ENCODE peak calls at places on chromosomes 7 and 10, in nine cellular contexts. One of them, this sample, is unnamed.

GRCh38 chr7:25950488-25951413 is 201.2 kb upstream of the NFE2L3 start:
- DNase-seq in uterus: peak; percentile 93
- DNase-seq in transverse colon: peak; percentile 96
- DNase-seq in IMR-90: peak; percentile 4
- DNase-seq in prostate gland: peak; percentile 97
- DNase-seq in GM12878: peak; percentile 69
- DNase-seq in adrenal gland: peak; percentile 96
- DNase-seq in suprapubic skin: peak; percentile 96
- DNase-seq in Peyer's patch: peak; percentile 97
- DNase-seq in this sample: peak; percentile 97

GRCh38 chr10:47286591-47287325 is 13.2 kb upstream of the GDF10 start:
- DNase-seq in suprapubic skin: no peak
- DNase-seq in transverse colon: no peak
- DNase-seq in IMR-90: no peak
- DNase-seq in uterus: no peak
- DNase-seq in GM12878: no peak
- DNase-seq in adrenal gland: no peak
- DNase-seq in Peyer's patch: no peak
- DNase-seq in prostate gland: no peak
- DNase-seq in this sample: no peak

GRCh38 chr7:71131753-71132520 is at the start of gene GALNT17:
- DNase-seq in prostate gland: peak; percentile 9
- DNase-seq in uterus: peak; percentile 24
- DNase-seq in IMR-90: no peak
- DNase-seq in GM12878: no peak
- DNase-seq in suprapubic skin: no peak
- DNase-seq in Peyer's patch: no peak
- DNase-seq in transverse colon: no peak
- DNase-seq in adrenal gland: no peak
- DNase-seq in this sample: peak; percentile 56

GRCh38 chr10:3853016-3853415 is 68.0 kb upstream of the KLF6 start:
- DNase-seq in prostate gland: no peak
- DNase-seq in adrenal gland: no peak
- DNase-seq in GM12878: no peak
- DNase-seq in IMR-90: no peak
- DNase-seq in suprapubic skin: no peak
- DNase-seq in uterus: peak; percentile 31
- DNase-seq in Peyer's patch: no peak
- DNase-seq in transverse colon: no peak
- DNase-seq in this sample: no peak

GRCh38 chr7:151311294-151311864 is 30.2 kb upstream of the NUB1 start:
- DNase-seq in IMR-90: no peak
- DNase-seq in uterus: no peak
- DNase-seq in GM12878: no peak
- DNase-seq in suprapubic skin: no peak
- DNase-seq in Peyer's patch: no peak
- DNase-seq in transverse colon: no peak
- DNase-seq in adrenal gland: no peak
- DNase-seq in prostate gland: no peak
- DNase-seq in this sample: peak; percentile 68

GRCh38 chr10:73576178-73576889 is 14.8 kb downstream of the USP54 start:
- DNase-seq in prostate gland: peak; percentile 76
- DNase-seq in GM12878: peak; percentile 17
- DNase-seq in suprapubic skin: no peak
- DNase-seq in transverse colon: no peak
- DNase-seq in uterus: peak; percentile 32
- DNase-seq in IMR-90: peak; percentile 91
- DNase-seq in Peyer's patch: no peak
- DNase-seq in adrenal gland: peak; percentile 80
- DNase-seq in this sample: peak; percentile 62

GRCh38 chr7:30898411-30898810 is 13.2 kb upstream of the AQP1 start:
- DNase-seq in GM12878: no peak
- DNase-seq in Peyer's patch: no peak
- DNase-seq in transverse colon: no peak
- DNase-seq in uterus: no peak
- DNase-seq in IMR-90: no peak
- DNase-seq in prostate gland: no peak
- DNase-seq in adrenal gland: peak; percentile 16
- DNase-seq in suprapubic skin: no peak
- DNase-seq in this sample: peak; percentile 84

GRCh38 chr10:43203491-43204393 is 63.1 kb downstream of the RASGEF1A start:
- DNase-seq in transverse colon: no peak
- DNase-seq in GM12878: no peak
- DNase-seq in adrenal gland: no peak
- DNase-seq in Peyer's patch: peak; percentile 47
- DNase-seq in suprapubic skin: peak; percentile 62
- DNase-seq in uterus: peak; percentile 29
- DNase-seq in prostate gland: no peak
- DNase-seq in IMR-90: no peak
- DNase-seq in this sample: peak; percentile 48

GRCh38 chr7:6149996-6150395 is 118.8 kb downstream of the ANKRD61 start:
- DNase-seq in Peyer's patch: peak; percentile 29
- DNase-seq in prostate gland: no peak
- DNase-seq in IMR-90: no peak
- DNase-seq in uterus: no peak
- DNase-seq in transverse colon: no peak
- DNase-seq in adrenal gland: no peak
- DNase-seq in suprapubic skin: no peak
- DNase-seq in GM12878: no peak
- DNase-seq in this sample: no peak

GRCh38 chr7:6146666-6147065 is 115.5 kb downstream of the ANKRD61 start:
- DNase-seq in prostate gland: no peak
- DNase-seq in GM12878: no peak
- DNase-seq in suprapubic skin: no peak
- DNase-seq in transverse colon: no peak
- DNase-seq in uterus: no peak
- DNase-seq in IMR-90: no peak
- DNase-seq in adrenal gland: no peak
- DNase-seq in Peyer's patch: no peak
- DNase-seq in this sample: no peak

GRCh38 chr7:6147627-6148026 is 116.5 kb downstream of the ANKRD61 start:
- DNase-seq in IMR-90: no peak
- DNase-seq in Peyer's patch: no peak
- DNase-seq in suprapubic skin: no peak
- DNase-seq in uterus: no peak
- DNase-seq in prostate gland: no peak
- DNase-seq in transverse colon: no peak
- DNase-seq in adrenal gland: no peak
- DNase-seq in GM12878: no peak
- DNase-seq in this sample: no peak

GRCh38 chr7:6151994-6152735 is 120.3 kb downstream of the CYTH3 start:
- DNase-seq in GM12878: no peak
- DNase-seq in adrenal gland: no peak
- DNase-seq in uterus: no peak
- DNase-seq in suprapubic skin: no peak
- DNase-seq in prostate gland: no peak
- DNase-seq in Peyer's patch: no peak
- DNase-seq in transverse colon: no peak
- DNase-seq in IMR-90: no peak
- DNase-seq in this sample: no peak

GRCh38 chr7:6148724-6149360 is 117.7 kb downstream of the ANKRD61 start:
- DNase-seq in GM12878: no peak
- DNase-seq in uterus: no peak
- DNase-seq in adrenal gland: no peak
- DNase-seq in prostate gland: no peak
- DNase-seq in Peyer's patch: no peak
- DNase-seq in suprapubic skin: no peak
- DNase-seq in transverse colon: peak; percentile 25
- DNase-seq in IMR-90: no peak
- DNase-seq in this sample: no peak
- H3K36me3 ChIP-seq in GM12878: peaks cover 30% of the 10 kb centered on the region
- H3K36me3 ChIP-seq in uterus: no peaks in the 10 kb centered on the region
- H3K36me3 ChIP-seq in adrenal gland: peaks cover 99% of the 10 kb centered on the region
- H3K36me3 ChIP-seq in prostate gland: peaks cover 2% of the 10 kb centered on the region
- H3K36me3 ChIP-seq in Peyer's patch: no peaks in the 10 kb centered on the region
- H3K36me3 ChIP-seq in suprapubic skin: peaks cover 98% of the 10 kb centered on the region
- H3K36me3 ChIP-seq in transverse colon: peaks cover 59% of the 10 kb centered on the region
- H3K36me3 ChIP-seq in IMR-90: peaks cover 72% of the 10 kb centered on the region
- H3K36me3 ChIP-seq in this sample: no peaks in the 10 kb centered on the region

DNA sequence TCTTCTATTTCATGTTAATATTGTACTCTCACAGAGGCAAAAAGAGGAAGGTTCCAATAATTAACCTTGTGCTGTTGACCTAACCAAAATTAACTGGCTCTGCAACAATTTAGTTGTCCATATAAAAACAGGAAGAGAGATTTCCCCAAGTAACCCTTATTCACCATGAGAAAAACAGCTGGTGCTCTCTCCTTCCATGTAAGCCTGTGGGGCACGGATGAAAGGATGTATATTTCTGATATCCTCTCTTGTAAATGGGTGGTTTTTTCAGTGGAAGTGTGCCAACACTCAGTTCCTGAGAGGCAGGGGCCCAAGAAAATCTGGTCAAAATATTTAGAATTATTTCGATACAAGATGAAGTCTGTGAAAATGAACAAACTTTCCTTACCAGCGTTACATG is 358.1 kb downstream of the CRPPA start:
- DNase-seq in suprapubic skin: no peak
- DNase-seq in adrenal gland: no peak
- DNase-seq in IMR-90: no peak
- DNase-seq in Peyer's patch: no peak
- DNase-seq in prostate gland: no peak
- DNase-seq in transverse colon: no peak
- DNase-seq in GM12878: no peak
- DNase-seq in uterus: no peak
- DNase-seq in this sample: no peak
- H3K27me3 ChIP-seq in suprapubic skin: no peaks in the 10 kb centered on the region
- H3K27me3 ChIP-seq in adrenal gland: no peaks in the 10 kb centered on the region
- H3K27me3 ChIP-seq in IMR-90: no peaks in the 10 kb centered on the region
- H3K27me3 ChIP-seq in Peyer's patch: no peaks in the 10 kb centered on the region
- H3K27me3 ChIP-seq in prostate gland: no peaks in the 10 kb centered on the region
- H3K27me3 ChIP-seq in transverse colon: no peaks in the 10 kb centered on the region
- H3K27me3 ChIP-seq in GM12878: no peaks in the 10 kb centered on the region
- H3K27me3 ChIP-seq in uterus: no peaks in the 10 kb centered on the region
- H3K27me3 ChIP-seq in this sample: no peaks in the 10 kb centered on the region

GRCh38 chr10:59907918-59908807 is 1.8 kb upstream of the CCDC6 start:
- DNase-seq in uterus: peak; percentile 48
- DNase-seq in adrenal gland: peak; percentile 80
- DNase-seq in Peyer's patch: peak; percentile 89
- DNase-seq in IMR-90: peak; percentile 85
- DNase-seq in suprapubic skin: no peak
- DNase-seq in transverse colon: peak; percentile 70
- DNase-seq in prostate gland: peak; percentile 69
- DNase-seq in GM12878: no peak
- DNase-seq in this sample: peak; percentile 93
- TF ChIP-seq POLR2A in uterus: peak; percentile 56
- TF ChIP-seq POLR2A in adrenal gland: peak; percentile 55
- TF ChIP-seq POLR2A in Peyer's patch: peak; percentile 55
- TF ChIP-seq POLR2A in IMR-90: no peak
- TF ChIP-seq POLR2A in suprapubic skin: no peak
- TF ChIP-seq POLR2A in transverse colon: peak; percentile 71
- TF ChIP-seq POLR2A in prostate gland: peak; percentile 55
- TF ChIP-seq POLR2A in GM12878: peak; percentile 34
- TF ChIP-seq POLR2A in this sample: no peak

DNA sequence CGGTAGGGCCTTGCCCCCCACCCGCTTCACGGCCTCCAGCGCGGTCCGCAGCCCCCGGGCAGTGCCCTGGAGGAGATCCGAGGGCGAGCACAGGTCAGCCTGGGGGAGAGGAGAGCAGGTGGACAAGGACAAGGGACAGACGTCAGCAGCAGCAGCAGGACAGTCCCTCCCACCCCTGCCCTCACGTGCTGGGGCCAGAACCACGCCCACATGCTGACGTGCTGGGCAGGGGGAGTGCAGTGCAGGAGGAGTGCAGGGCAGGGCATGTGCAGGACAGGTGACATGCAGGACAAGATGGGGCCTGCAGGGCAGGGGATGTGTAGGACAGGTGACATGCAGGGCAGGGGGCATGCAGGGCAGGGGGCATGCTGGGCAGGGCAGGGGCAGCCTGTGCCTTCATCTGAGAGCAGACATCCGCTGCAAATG is 1.5 kb upstream of the SAP25 start:
- DNase-seq in prostate gland: no peak
- DNase-seq in IMR-90: no peak
- DNase-seq in adrenal gland: peak; percentile 80
- DNase-seq in suprapubic skin: no peak
- DNase-seq in Peyer's patch: no peak
- DNase-seq in GM12878: no peak
- DNase-seq in uterus: no peak
- DNase-seq in transverse colon: no peak
- DNase-seq in this sample: peak; percentile 91
- H3K36me3 ChIP-seq in prostate gland: peaks cover 7% of the 10 kb centered on the region
- H3K36me3 ChIP-seq in IMR-90: peaks cover 54% of the 10 kb centered on the region
- H3K36me3 ChIP-seq in adrenal gland: peaks cover 62% of the 10 kb centered on the region
- H3K36me3 ChIP-seq in suprapubic skin: peaks cover 66% of the 10 kb centered on the region
- H3K36me3 ChIP-seq in Peyer's patch: peaks cover 4% of the 10 kb centered on the region
- H3K36me3 ChIP-seq in GM12878: peaks cover 7% of the 10 kb centered on the region
- H3K36me3 ChIP-seq in uterus: no peaks in the 10 kb centered on the region
- H3K36me3 ChIP-seq in transverse colon: peaks cover 36% of the 10 kb centered on the region
- H3K36me3 ChIP-seq in this sample: no peaks in the 10 kb centered on the region

This sample was measured in testis.